ENCODE peak calls at places on chromosomes 12 and 14, in seven cellular contexts. One of them, this sample, is unnamed.

GRCh38 chr12:78929075-78929418 is 64.5 kb downstream of the SYT1 start:
- DNase-seq in fibroblast of the aortic adventitia: no peak
- DNase-seq in GM23248: no peak
- DNase-seq in body of pancreas: no peak
- DNase-seq in cardiac fibroblast: no peak
- DNase-seq in IMR-90: no peak
- DNase-seq in MG63: no peak
- DNase-seq in this sample: no peak

GRCh38 chr12:19411234-19412221 is 27.8 kb upstream of the AEBP2 start:
- DNase-seq in cardiac fibroblast: no peak
- DNase-seq in fibroblast of the aortic adventitia: no peak
- DNase-seq in MG63: no peak
- DNase-seq in GM23248: no peak
- DNase-seq in IMR-90: no peak
- DNase-seq in body of pancreas: no peak
- DNase-seq in this sample: no peak

GRCh38 chr12:32365473-32366064 is 33.8 kb upstream of the FGD4 start:
- DNase-seq in cardiac fibroblast: peak
- DNase-seq in body of pancreas: peak
- DNase-seq in MG63: peak
- DNase-seq in GM23248: peak
- DNase-seq in fibroblast of the aortic adventitia: peak
- DNase-seq in IMR-90: peak
- DNase-seq in this sample: no peak

GRCh38 chr12:132182711-132183365 is 38.6 kb downstream of the NOC4L start:
- DNase-seq in body of pancreas: no peak
- DNase-seq in GM23248: no peak
- DNase-seq in fibroblast of the aortic adventitia: no peak
- DNase-seq in cardiac fibroblast: no peak
- DNase-seq in MG63: no peak
- DNase-seq in IMR-90: no peak
- DNase-seq in this sample: no peak

GRCh38 chr12:12436831-12437345 is 80.0 kb downstream of the BORCS5 start:
- DNase-seq in body of pancreas: no peak
- DNase-seq in GM23248: no peak
- DNase-seq in fibroblast of the aortic adventitia: peak
- DNase-seq in MG63: peak
- DNase-seq in cardiac fibroblast: peak
- DNase-seq in IMR-90: no peak
- DNase-seq in this sample: no peak

GRCh38 chr12:25054783-25055144 is 105.9 kb upstream of the BCAT1 start:
- DNase-seq in body of pancreas: peak
- DNase-seq in MG63: peak
- DNase-seq in GM23248: peak
- DNase-seq in IMR-90: peak
- DNase-seq in fibroblast of the aortic adventitia: no peak
- DNase-seq in cardiac fibroblast: peak
- DNase-seq in this sample: no peak

GRCh38 chr14:75648066-75648838 is 12.4 kb downstream of the ERG28 start:
- DNase-seq in IMR-90: peak
- DNase-seq in body of pancreas: peak
- DNase-seq in MG63: peak
- DNase-seq in cardiac fibroblast: peak
- DNase-seq in GM23248: peak
- DNase-seq in fibroblast of the aortic adventitia: peak
- DNase-seq in this sample: no peak

GRCh38 chr12:1527789-1528188 is 66.6 kb downstream of the FBXL14 start:
- DNase-seq in IMR-90: peak
- DNase-seq in GM23248: peak
- DNase-seq in fibroblast of the aortic adventitia: peak
- DNase-seq in body of pancreas: no peak
- DNase-seq in MG63: peak
- DNase-seq in cardiac fibroblast: peak
- DNase-seq in this sample: no peak

GRCh38 chr12:122182887-122183587 is at the start of gene LRRC43:
- DNase-seq in IMR-90: no peak
- DNase-seq in fibroblast of the aortic adventitia: no peak
- DNase-seq in cardiac fibroblast: peak
- DNase-seq in GM23248: peak
- DNase-seq in MG63: no peak
- DNase-seq in body of pancreas: peak
- DNase-seq in this sample: peak

GRCh38 chr14:105059035-105059916 is 6.0 kb downstream of the GPR132 start:
- DNase-seq in fibroblast of the aortic adventitia: peak
- DNase-seq in GM23248: no peak
- DNase-seq in cardiac fibroblast: no peak
- DNase-seq in IMR-90: no peak
- DNase-seq in body of pancreas: peak
- DNase-seq in MG63: no peak
- DNase-seq in this sample: no peak

GRCh38 chr12:102883204-102883799 is 33.7 kb downstream of the PAH start:
- DNase-seq in cardiac fibroblast: peak
- DNase-seq in GM23248: peak
- DNase-seq in IMR-90: no peak
- DNase-seq in fibroblast of the aortic adventitia: peak
- DNase-seq in body of pancreas: peak
- DNase-seq in MG63: peak
- DNase-seq in this sample: peak

GRCh38 chr14:99603471-99603933 is 505 bp downstream of the CCDC85C start:
- DNase-seq in cardiac fibroblast: peak
- DNase-seq in GM23248: peak
- DNase-seq in MG63: no peak
- DNase-seq in IMR-90: peak
- DNase-seq in fibroblast of the aortic adventitia: peak
- DNase-seq in body of pancreas: peak
- DNase-seq in this sample: no peak

GRCh38 chr12:64029013-64029857 is 184.7 kb downstream of the SRGAP1 start:
- DNase-seq in fibroblast of the aortic adventitia: peak
- DNase-seq in body of pancreas: no peak
- DNase-seq in GM23248: peak
- DNase-seq in cardiac fibroblast: peak
- DNase-seq in IMR-90: peak
- DNase-seq in MG63: peak
- DNase-seq in this sample: no peak

GRCh38 chr14:68730811-68731425 is 61.9 kb downstream of the ZFP36L1 start:
- DNase-seq in MG63: no peak
- DNase-seq in fibroblast of the aortic adventitia: no peak
- DNase-seq in cardiac fibroblast: no peak
- DNase-seq in IMR-90: no peak
- DNase-seq in body of pancreas: no peak
- DNase-seq in GM23248: no peak
- DNase-seq in this sample: no peak

GRCh38 chr12:41418586-41418985 is 230.5 kb downstream of the PDZRN4 start:
- DNase-seq in MG63: no peak
- DNase-seq in IMR-90: no peak
- DNase-seq in body of pancreas: no peak
- DNase-seq in fibroblast of the aortic adventitia: no peak
- DNase-seq in cardiac fibroblast: no peak
- DNase-seq in GM23248: no peak
- DNase-seq in this sample: no peak

GRCh38 chr12:19971396-19971802 is 396.9 kb upstream of the PDE3A start:
- DNase-seq in IMR-90: no peak
- DNase-seq in fibroblast of the aortic adventitia: peak
- DNase-seq in body of pancreas: peak
- DNase-seq in cardiac fibroblast: peak
- DNase-seq in MG63: peak
- DNase-seq in GM23248: peak
- DNase-seq in this sample: no peak

GRCh38 chr12:12503384-12504078 is 59.1 kb downstream of the DUSP16 start:
- DNase-seq in MG63: no peak
- DNase-seq in GM23248: no peak
- DNase-seq in fibroblast of the aortic adventitia: no peak
- DNase-seq in cardiac fibroblast: no peak
- DNase-seq in IMR-90: no peak
- DNase-seq in body of pancreas: no peak
- DNase-seq in this sample: no peak

GRCh38 chr12:92973614-92974013 is 44.5 kb upstream of the EEA1 start:
- DNase-seq in cardiac fibroblast: peak
- DNase-seq in fibroblast of the aortic adventitia: peak
- DNase-seq in body of pancreas: no peak
- DNase-seq in MG63: peak
- DNase-seq in IMR-90: peak
- DNase-seq in GM23248: peak
- DNase-seq in this sample: no peak

GRCh38 chr12:1339608-1340319 is 254.6 kb downstream of the FBXL14 start:
- DNase-seq in body of pancreas: peak
- DNase-seq in MG63: no peak
- DNase-seq in IMR-90: no peak
- DNase-seq in GM23248: no peak
- DNase-seq in fibroblast of the aortic adventitia: no peak
- DNase-seq in cardiac fibroblast: no peak
- DNase-seq in this sample: no peak

GRCh38 chr12:106978035-106978800 is 8.7 kb downstream of the MTERF2 start:
- DNase-seq in IMR-90: no peak
- DNase-seq in cardiac fibroblast: peak
- DNase-seq in GM23248: peak
- DNase-seq in fibroblast of the aortic adventitia: peak
- DNase-seq in body of pancreas: peak
- DNase-seq in MG63: peak
- DNase-seq in this sample: peak

GRCh38 chr14:26528415-26529182 is 69.2 kb downstream of the NOVA1 start:
- DNase-seq in GM23248: peak
- DNase-seq in MG63: peak
- DNase-seq in fibroblast of the aortic adventitia: peak
- DNase-seq in body of pancreas: no peak
- DNase-seq in cardiac fibroblast: peak
- DNase-seq in IMR-90: peak
- DNase-seq in this sample: no peak

GRCh38 chr12:12779529-12779928 is 5.9 kb upstream of the APOLD1 start:
- DNase-seq in IMR-90: peak
- DNase-seq in body of pancreas: no peak
- DNase-seq in MG63: no peak
- DNase-seq in GM23248: peak
- DNase-seq in cardiac fibroblast: peak
- DNase-seq in fibroblast of the aortic adventitia: peak
- DNase-seq in this sample: no peak

GRCh38 chr12:6363330-6364036 is 11.9 kb downstream of the SCNN1A start:
- DNase-seq in body of pancreas: peak
- DNase-seq in cardiac fibroblast: peak
- DNase-seq in IMR-90: peak
- DNase-seq in MG63: peak
- DNase-seq in GM23248: peak
- DNase-seq in fibroblast of the aortic adventitia: no peak
- DNase-seq in this sample: peak

GRCh38 chr12:40157307-40157706 is 51.4 kb upstream of the SLC2A13 start:
- DNase-seq in IMR-90: no peak
- DNase-seq in body of pancreas: no peak
- DNase-seq in fibroblast of the aortic adventitia: no peak
- DNase-seq in GM23248: no peak
- DNase-seq in MG63: peak
- DNase-seq in cardiac fibroblast: no peak
- DNase-seq in this sample: no peak
- H3K4me3 ChIP-seq in IMR-90: no peak
- H3K4me3 ChIP-seq in body of pancreas: no peak
- H3K4me3 ChIP-seq in fibroblast of the aortic adventitia: no peak
- H3K4me3 ChIP-seq in GM23248: no peak
- H3K4me3 ChIP-seq in MG63: no peak
- H3K4me3 ChIP-seq in cardiac fibroblast: no peak
- H3K4me3 ChIP-seq in this sample: no peak

DNA sequence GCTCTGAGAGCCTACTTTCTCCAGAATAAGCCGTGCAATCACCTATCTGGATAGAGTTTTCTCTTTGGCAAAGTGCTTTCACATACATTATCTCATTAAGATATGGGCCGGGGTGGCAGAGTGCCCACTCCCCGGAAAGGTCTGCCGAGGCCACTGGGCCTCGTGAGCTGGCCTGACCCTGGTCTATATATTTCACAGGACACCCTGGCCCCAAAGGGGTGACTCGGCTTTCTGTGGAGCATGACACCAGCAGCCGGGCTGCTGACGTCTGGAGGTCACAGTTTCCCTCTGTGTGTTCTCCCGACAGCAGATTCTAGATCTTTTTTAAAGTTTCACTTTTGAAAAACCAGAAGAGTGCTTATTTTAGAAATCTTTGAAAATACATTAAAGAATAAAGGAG is 27.9 kb upstream of the ATP2A2 start:
- DNase-seq in IMR-90: peak
- DNase-seq in fibroblast of the aortic adventitia: peak
- DNase-seq in body of pancreas: peak
- DNase-seq in MG63: no peak
- DNase-seq in GM23248: peak
- DNase-seq in cardiac fibroblast: peak
- DNase-seq in this sample: peak
- H3K4me3 ChIP-seq in IMR-90: no peak
- H3K4me3 ChIP-seq in fibroblast of the aortic adventitia: no peak
- H3K4me3 ChIP-seq in body of pancreas: no peak
- H3K4me3 ChIP-seq in MG63: no peak
- H3K4me3 ChIP-seq in GM23248: no peak
- H3K4me3 ChIP-seq in cardiac fibroblast: no peak
- H3K4me3 ChIP-seq in this sample: no peak

GRCh38 chr14:61502459-61503093 is 181.2 kb downstream of the PRKCH start:
- DNase-seq in GM23248: no peak
- DNase-seq in fibroblast of the aortic adventitia: no peak
- DNase-seq in MG63: no peak
- DNase-seq in body of pancreas: no peak
- DNase-seq in cardiac fibroblast: peak
- DNase-seq in IMR-90: no peak
- DNase-seq in this sample: no peak
- H3K4me3 ChIP-seq in GM23248: no peak
- H3K4me3 ChIP-seq in fibroblast of the aortic adventitia: no peak
- H3K4me3 ChIP-seq in MG63: no peak
- H3K4me3 ChIP-seq in body of pancreas: no peak
- H3K4me3 ChIP-seq in cardiac fibroblast: no peak
- H3K4me3 ChIP-seq in IMR-90: no peak
- H3K4me3 ChIP-seq in this sample: no peak

DNA sequence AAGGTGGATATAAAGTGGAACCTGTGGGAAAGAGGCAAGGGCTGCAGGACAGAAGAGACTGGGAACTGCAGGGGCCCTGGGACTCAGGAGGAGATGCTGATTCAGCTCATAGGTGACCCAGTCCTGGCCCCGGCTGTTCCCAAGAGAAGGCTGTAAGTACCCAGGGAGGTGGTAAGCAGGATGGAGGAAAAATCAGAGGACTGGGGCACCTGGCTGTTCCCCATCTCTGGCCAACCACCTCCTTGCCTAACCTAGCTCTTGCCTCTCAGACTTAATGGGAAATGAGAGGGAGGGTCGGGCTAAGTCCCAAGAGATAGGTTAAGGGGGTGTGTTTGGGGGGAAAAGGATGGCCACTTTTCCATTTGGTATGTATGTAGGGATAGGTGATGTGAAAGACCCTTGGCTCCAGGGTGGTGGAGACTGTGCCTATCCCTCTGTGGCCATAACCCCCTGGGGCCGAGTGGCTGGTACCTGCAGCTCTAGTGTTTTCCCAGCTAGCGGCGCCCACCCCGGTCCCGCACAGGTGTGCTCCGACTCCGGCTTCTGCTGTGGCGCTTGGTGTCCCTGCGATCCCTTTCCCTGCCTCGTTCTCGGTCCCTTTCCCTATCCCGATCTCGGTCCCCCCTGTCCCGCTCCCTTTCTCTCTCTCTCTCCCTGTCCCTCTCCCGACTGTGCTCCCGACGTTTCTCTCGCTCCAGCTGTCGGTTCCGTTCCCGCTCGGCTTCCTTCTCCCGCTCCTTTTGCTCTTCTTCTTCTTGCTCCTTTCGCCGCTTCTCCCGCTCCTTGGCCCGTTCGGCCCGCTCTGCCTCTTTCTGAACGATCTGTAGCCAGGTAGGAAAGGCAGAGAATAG is 1.6 kb upstream of the CDH24 start:
- DNase-seq in MG63: no peak
- DNase-seq in GM23248: no peak
- DNase-seq in body of pancreas: no peak
- DNase-seq in cardiac fibroblast: no peak
- DNase-seq in IMR-90: no peak
- DNase-seq in fibroblast of the aortic adventitia: no peak
- DNase-seq in this sample: peak
- H3K4me3 ChIP-seq in MG63: no peak
- H3K4me3 ChIP-seq in GM23248: no peak
- H3K4me3 ChIP-seq in body of pancreas: no peak
- H3K4me3 ChIP-seq in cardiac fibroblast: no peak
- H3K4me3 ChIP-seq in IMR-90: no peak
- H3K4me3 ChIP-seq in fibroblast of the aortic adventitia: no peak
- H3K4me3 ChIP-seq in this sample: no peak

GRCh38 chr14:52068741-52069616 is at the start of gene NID2:
- DNase-seq in IMR-90: peak
- DNase-seq in MG63: peak
- DNase-seq in fibroblast of the aortic adventitia: peak
- DNase-seq in GM23248: peak
- DNase-seq in cardiac fibroblast: peak
- DNase-seq in body of pancreas: peak
- DNase-seq in this sample: peak
- H3K4me3 ChIP-seq in IMR-90: peak
- H3K4me3 ChIP-seq in MG63: peak
- H3K4me3 ChIP-seq in fibroblast of the aortic adventitia: peak
- H3K4me3 ChIP-seq in GM23248: peak
- H3K4me3 ChIP-seq in cardiac fibroblast: peak
- H3K4me3 ChIP-seq in body of pancreas: peak
- H3K4me3 ChIP-seq in this sample: peak

This sample was measured in aorta.